ENCODE peak calls at places on chromosome 14, in eight cellular contexts. A is sciatic nerve, M is iPS-NIHi11, T is HS-5, J is upper lobe of left lung, C is A172, F is lung, S is tibial nerve. V is an unnamed sample.

GRCh38 chr14:101133068-101133467 is 229.5 kb upstream of the RTL1 start:
- DNase-seq in S (peak; percentile 1), T (no peak), A (no peak), J (peak; percentile 38), F (peak; percentile 16), C (no peak), M (no peak), V (no peak)

GRCh38 chr14:72644038-72644437 is 249.9 kb downstream of the DPF3 start:
- DNase-seq in T (no peak), M (no peak), S (no peak), F (no peak), J (no peak), A (no peak), C (no peak), V (no peak)

GRCh38 chr14:79011091-79011919 is 841.1 kb downstream of the NRXN3 start:
- DNase-seq in F (no peak), S (peak; percentile 18), A (no peak), T (peak; percentile 90), C (peak; percentile 66), J (no peak), M (peak; percentile 59), V (no peak)

GRCh38 chr14:82122678-82123077 is 589.0 kb upstream of the SEL1L start:
- DNase-seq in J (no peak), F (no peak), M (no peak), T (no peak), C (no peak), S (no peak), A (no peak), V (no peak)

GRCh38 chr14:50769893-50770500 is 61.0 kb downstream of the NIN start:
- DNase-seq in J (no peak), M (no peak), F (no peak), T (no peak), C (no peak), S (no peak), A (no peak), V (no peak)

GRCh38 chr14:67942311-67942710 is 122.7 kb downstream of the RAD51B start:
- DNase-seq in S (no peak), T (no peak), A (no peak), J (no peak), M (no peak), F (no peak), C (no peak), V (no peak)

GRCh38 chr14:64910847-64911495 is 3.3 kb upstream of the CHURC1 start:
- DNase-seq in A (no peak), M (peak; percentile 17), C (peak; percentile 10), T (peak; percentile 6), S (no peak), F (no peak), J (no peak), V (no peak)

GRCh38 chr14:99117671-99118045 is 154.3 kb downstream of the BCL11B start:
- DNase-seq in J (no peak), C (no peak), M (no peak), F (peak; percentile 21), T (no peak), S (no peak), A (no peak), V (peak; percentile 48)

GRCh38 chr14:61889914-61890351 is 127.7 kb downstream of the SNAPC1 start:
- DNase-seq in T (no peak), J (no peak), S (no peak), A (no peak), C (no peak), M (peak; percentile 44), F (no peak), V (no peak)

GRCh38 chr14:81406863-81407262 is 6.7 kb upstream of the STON2 start:
- DNase-seq in F (no peak), C (no peak), S (peak; percentile 65), T (no peak), M (no peak), J (no peak), A (peak; percentile 68), V (peak; percentile 75)

GRCh38 chr14:52040598-52040997 is 28.3 kb downstream of the NID2 start:
- DNase-seq in C (no peak), T (no peak), S (no peak), F (no peak), A (no peak), J (no peak), M (no peak), V (no peak)

GRCh38 chr14:22629357-22629756 is 14.8 kb downstream of the OR6J1 start:
- DNase-seq in S (no peak), J (no peak), M (no peak), F (no peak), A (no peak), C (no peak), T (no peak), V (no peak)

GRCh38 chr14:34363733-34364134 is 98.3 kb downstream of the SPTSSA start:
- DNase-seq in M (no peak), F (no peak), J (no peak), S (no peak), T (no peak), C (peak; percentile 11), A (no peak), V (no peak)

GRCh38 chr14:49250109-49250508 is 336.1 kb downstream of the RPS29 start:
- DNase-seq in A (no peak), S (no peak), C (no peak), T (peak; percentile 82), M (no peak), F (no peak), J (no peak), V (no peak)

GRCh38 chr14:53338192-53338591 is 185.1 kb upstream of the DDHD1 start:
- DNase-seq in F (no peak), S (no peak), C (peak; percentile 47), M (no peak), J (no peak), T (no peak), A (no peak), V (no peak)

GRCh38 chr14:63542231-63542999 is 762 bp downstream of the PPP2R5E start:
- DNase-seq in J (no peak), F (peak; percentile 33), S (no peak), C (peak; percentile 5), A (peak; percentile 66), M (peak; percentile 30), T (no peak), V (peak; percentile 66)

GRCh38 chr14:22653012-22653621 is 9.0 kb upstream of the OR6J1 start:
- DNase-seq in T (no peak), C (peak; percentile 58), J (no peak), A (peak; percentile 74), F (peak; percentile 64), S (peak; percentile 76), M (peak; percentile 83), V (peak; percentile 40)

GRCh38 chr14:103696466-103697071 is 18.7 kb downstream of the XRCC3 start:
- DNase-seq in J (peak; percentile 89), F (no peak), S (no peak), M (peak; percentile 40), T (no peak), C (no peak), A (peak; percentile 68), V (no peak)

GRCh38 chr14:93987376-93987775 is 9.7 kb upstream of the CCDC197 start:
- DNase-seq in F (no peak), A (no peak), M (peak; percentile 60), C (no peak), T (no peak), J (no peak), S (no peak), V (no peak)

GRCh38 chr14:99940064-99940463 is 125.2 kb upstream of the EVL start:
- DNase-seq in S (no peak), A (no peak), M (no peak), F (no peak), J (no peak), C (no peak), T (no peak), V (no peak)

GRCh38 chr14:72454388-72454787 is 439.5 kb downstream of the DPF3 start:
- DNase-seq in S (no peak), A (no peak), C (no peak), F (no peak), M (no peak), T (no peak), J (no peak), V (no peak)